ENCODE peak calls at places on chromosomes 2 and 18, in ten cellular contexts. U is activated effector memory CD4-positive, alpha-beta T cell treated with Interleukin-2 at 50 U/mL for 16 hours; T is NCI-H526 treated with DMSO at 0.1 percent for 48 hours; X is NCI-H1092 treated with DMSO at 0.1 percent for 48 hours; G is fibroblast of pulmonary artery; O is DMS 273 treated with DMSO at 0.1 percent for 48 hours; L is PC-3; Y is CD8-positive, alpha-beta T cell; J is activated naive CD4-positive, alpha-beta T cell treated with Interleukin-2 at 50 U/mL for 16 hours; D is Caki2. K is an unnamed sample.

GRCh38 chr18:36295214-36295613 is 2.3 kb upstream of the FHOD3 start:
- DNase-seq in U (no peak), T (no peak), X (no peak), G (no peak), O (no peak), L (no peak), Y (no peak), J (no peak), D (no peak), K (no peak)

GRCh38 chr2:181667234-181667633 is 10.3 kb upstream of the CERKL start:
- DNase-seq in U (no peak), T (no peak), X (no peak), G (no peak), O (no peak), L (no peak), Y (no peak), J (no peak), D (no peak), K (no peak)

GRCh38 chr18:13112982-13113381 is 105.6 kb upstream of the LDLRAD4 start:
- DNase-seq in U (no peak), T (peak), X (peak), G (peak), O (no peak), L (peak), Y (no peak), J (no peak), D (no peak), K (no peak)

GRCh38 chr2:156443089-156443488 is 6.9 kb downstream of the GPD2 start:
- DNase-seq in U (no peak), T (no peak), X (no peak), G (no peak), O (no peak), L (no peak), Y (no peak), J (no peak), D (no peak), K (no peak)

GRCh38 chr2:238239552-238239871 is 326 bp downstream of the HES6 start:
- DNase-seq in U (no peak), T (no peak), X (no peak), G (no peak), O (no peak), L (no peak), Y (no peak), J (no peak), D (no peak), K (no peak)

GRCh38 chr18:14768241-14768640 is 20.3 kb downstream of the ANKRD30B start:
- DNase-seq in U (no peak), T (no peak), X (no peak), G (no peak), O (no peak), L (no peak), Y (no peak), J (no peak), D (no peak), K (no peak)

GRCh38 chr2:127197475-127198385 is 22.4 kb downstream of the CYP27C1 start:
- DNase-seq in U (peak), T (peak), X (peak), G (peak), O (peak), L (peak), Y (no peak), J (peak), D (peak), K (no peak)

GRCh38 chr18:50356036-50356945 is 18.6 kb upstream of the SKA1 start:
- DNase-seq in U (no peak), T (no peak), X (no peak), G (peak), O (no peak), L (no peak), Y (no peak), J (no peak), D (no peak), K (no peak)

K was measured in epithelial cell of proximal tubule.